ENCODE peak calls at places on chromosomes 12 and 14, in four cellular contexts. F is tibial artery, G is LoVo, C is WERI-Rb-1. W is an unnamed sample.

GRCh38 chr12:62259311-62259992 is 752 bp upstream of the USP15 start:
- DNase-seq in F (no peak), G (peak; percentile 71), C (no peak), W (peak; percentile 37)

GRCh38 chr12:10497602-10498001 is 8.1 kb upstream of the EIF2S3B start:
- DNase-seq in G (no peak), F (no peak), C (no peak), W (no peak)

GRCh38 chr14:61290686-61291085 is 9.5 kb upstream of the TMEM30B start:
- DNase-seq in C (peak; percentile 60), F (no peak), G (no peak), W (no peak)

GRCh38 chr12:88665051-88665450 is 84.8 kb upstream of the KITLG start:
- DNase-seq in C (no peak), F (no peak), G (no peak), W (no peak)

GRCh38 chr14:94342334-94342934 is 19.3 kb upstream of the SERPINA6 start:
- DNase-seq in C (no peak), F (peak; percentile 94), G (peak; percentile 93), W (peak; percentile 82)

GRCh38 chr12:25533150-25533549 is 19.9 kb downstream of the LMNTD1 start:
- DNase-seq in F (no peak), C (no peak), G (no peak), W (no peak)

GRCh38 chr12:57740656-57741412 is 2.3 kb upstream of the AGAP2 start:
- DNase-seq in G (no peak), C (no peak), F (no peak), W (no peak)

GRCh38 chr14:53963491-53964227 is 7.0 kb upstream of the BMP4 start:
- DNase-seq in F (peak; percentile 55), G (no peak), C (no peak), W (no peak)

GRCh38 chr12:90851800-90852718 is 102.9 kb downstream of the CCER1 start:
- DNase-seq in F (no peak), G (no peak), C (no peak), W (peak; percentile 69)

GRCh38 chr12:124024263-124024678 is 51.3 kb downstream of the ZNF664 start:
- DNase-seq in C (no peak), F (no peak), G (no peak), W (no peak)

GRCh38 chr14:43778956-43779639 is 728.0 kb downstream of the FSCB start:
- DNase-seq in C (no peak), F (no peak), G (no peak), W (peak; percentile 99)

GRCh38 chr14:74207943-74208342 is 31.3 kb upstream of the VSX2 start:
- DNase-seq in G (no peak), C (peak; percentile 60), F (no peak), W (peak; percentile 10)

GRCh38 chr14:101601603-101602465 is 40.5 kb downstream of the DIO3 start:
- DNase-seq in C (no peak), G (no peak), F (no peak), W (no peak)

GRCh38 chr12:88310069-88310468 is 168.0 kb downstream of the TMTC3 start:
- DNase-seq in F (peak; percentile 38), C (no peak), G (no peak), W (no peak)

GRCh38 chr12:11868027-11868426 is 202.7 kb upstream of the BCL2L14 start:
- DNase-seq in C (no peak), F (no peak), G (no peak), W (no peak)

GRCh38 chr12:126337556-126337955 is 1272.3 kb downstream of the AACS start:
- DNase-seq in F (no peak), C (no peak), G (no peak), W (no peak)

GRCh38 chr12:34303091-34303870 is 281.0 kb downstream of the ALG10 start:
- DNase-seq in F (no peak), C (no peak), G (no peak), W (no peak)

GRCh38 chr12:111775205-111776193 is 8.8 kb downstream of the ALDH2 start:
- DNase-seq in G (peak; percentile 42), C (no peak), F (peak; percentile 91), W (peak; percentile 80)

GRCh38 chr12:47396902-47397663 is 308.7 kb downstream of the RPAP3 start:
- DNase-seq in F (no peak), G (no peak), C (no peak), W (no peak)

GRCh38 chr12:19223018-19223417 is 93.5 kb downstream of the PLEKHA5 start:
- DNase-seq in F (no peak), G (no peak), C (no peak), W (no peak)

GRCh38 chr12:72986963-72987362 is 714.8 kb downstream of the TRHDE start:
- DNase-seq in F (no peak), C (no peak), G (no peak), W (no peak)

GRCh38 chr14:49640540-49641417 is 5.7 kb upstream of the DNAAF2 start:
- DNase-seq in F (no peak), G (no peak), C (no peak), W (no peak)

GRCh38 chr14:55115861-55116245 is 13.2 kb upstream of the LGALS3 start:
- DNase-seq in C (no peak), G (no peak), F (no peak), W (no peak)

GRCh38 chr12:2937500-2937899 is 21.7 kb upstream of the TEAD4 start:
- DNase-seq in F (no peak), G (no peak), C (no peak), W (no peak)

GRCh38 chr12:26434299-26434915 is 239.0 kb downstream of the SSPN start:
- DNase-seq in F (no peak), C (peak; percentile 48), G (peak; percentile 68), W (peak; percentile 48)

W was measured in HepG2.